ENCODE peak calls at places on chromosome 20, in six cellular contexts. U is upper lobe of left lung; V is CD4-positive, alpha-beta T cell; Z is mammary epithelial cell; Y is bronchial epithelial cell; Q is brain microvascular endothelial cell. A is an unnamed sample.

GRCh38 chr20:41476013-41476441 is 109.4 kb upstream of the EMILIN3 start:
- DNase-seq in U (no peak), V (no peak), Z (peak; percentile 70), Y (peak; percentile 90), Q (peak; percentile 52), A (peak; percentile 58)

GRCh38 chr20:36920334-36920730 is 31.2 kb downstream of the SAMHD1 start:
- DNase-seq in U (no peak), V (no peak), Z (no peak), Y (no peak), Q (no peak), A (no peak)

GRCh38 chr20:37692447-37693166 is 1.2 kb upstream of the CTNNBL1 start:
- DNase-seq in U (no peak), V (no peak), Z (no peak), Y (no peak), Q (no peak), A (no peak)

GRCh38 chr20:29119141-29119540 is 2138.3 kb upstream of the DEFB115 start:
- DNase-seq in U (no peak), V (no peak), Z (no peak), Y (no peak), Q (no peak), A (no peak)

GRCh38 chr20:47051936-47052566 is 157.4 kb downstream of the EYA2 start:
- DNase-seq in U (no peak), V (no peak), Z (no peak), Y (no peak), Q (no peak), A (no peak)

GRCh38 chr20:33843854-33844253 is 32.7 kb downstream of the CHMP4B start:
- DNase-seq in U (no peak), V (no peak), Z (peak; percentile 37), Y (no peak), Q (peak; percentile 12), A (no peak)

GRCh38 chr20:34262488-34263288 is 21.5 kb downstream of the ASIP start:
- DNase-seq in U (no peak), V (no peak), Z (no peak), Y (peak; percentile 33), Q (peak; percentile 34), A (no peak)

GRCh38 chr20:31572042-31572700 is 32.9 kb upstream of the ID1 start:
- DNase-seq in U (no peak), V (no peak), Z (no peak), Y (no peak), Q (no peak), A (no peak)

GRCh38 chr20:39059036-39059435 is 96.9 kb downstream of the DHX35 start:
- DNase-seq in U (no peak), V (no peak), Z (no peak), Y (no peak), Q (no peak), A (no peak)

GRCh38 chr20:51767867-51768758 is at the start of gene ATP9A:
- DNase-seq in U (peak; percentile 89), V (no peak), Z (peak; percentile 14), Y (no peak), Q (no peak), A (no peak)

GRCh38 chr20:19212524-19213502 is at the start of gene SLC24A3:
- DNase-seq in U (peak; percentile 94), V (no peak), Z (peak; percentile 14), Y (peak; percentile 6), Q (no peak), A (no peak)

GRCh38 chr20:8143474-8143873 is 11.4 kb downstream of the PLCB1 start:
- DNase-seq in U (no peak), V (no peak), Z (no peak), Y (no peak), Q (no peak), A (no peak)

GRCh38 chr20:51258582-51259175 is 235.8 kb upstream of the KCNG1 start:
- DNase-seq in U (no peak), V (no peak), Z (peak; percentile 96), Y (peak; percentile 95), Q (peak; percentile 27), A (peak; percentile 20)

GRCh38 chr20:37411408-37412306 is 65.7 kb downstream of the SRC start:
- DNase-seq in U (peak; percentile 59), V (no peak), Z (no peak), Y (no peak), Q (no peak), A (no peak)

GRCh38 chr20:34954905-34955231 is 738 bp downstream of the GSS start:
- DNase-seq in U (no peak), V (no peak), Z (no peak), Y (no peak), Q (peak; percentile 35), A (peak; percentile 25)

GRCh38 chr20:11895832-11896484 is 21.7 kb upstream of the BTBD3 start:
- DNase-seq in U (no peak), V (no peak), Z (no peak), Y (no peak), Q (no peak), A (no peak)

GRCh38 chr20:54062812-54063280 is 7.5 kb downstream of the BCAS1 start:
- DNase-seq in U (no peak), V (no peak), Z (peak; percentile 39), Y (peak; percentile 59), Q (peak; percentile 8), A (peak; percentile 48)

GRCh38 chr20:53708129-53708968 is 114.7 kb upstream of the ZNF217 start:
- DNase-seq in U (no peak), V (no peak), Z (peak; percentile 15), Y (no peak), Q (peak; percentile 29), A (peak; percentile 71)

GRCh38 chr20:57995381-57995977 is 233.0 kb downstream of the ANKRD60 start:
- DNase-seq in U (no peak), V (no peak), Z (no peak), Y (no peak), Q (no peak), A (no peak)

GRCh38 chr20:7985916-7986315 is 33.6 kb downstream of the TMX4 start:
- DNase-seq in U (no peak), V (no peak), Z (no peak), Y (no peak), Q (no peak), A (no peak)

GRCh38 chr20:50450961-50451752 is 59.0 kb upstream of the PTPN1 start:
- DNase-seq in U (no peak), V (no peak), Z (peak; percentile 37), Y (no peak), Q (peak; percentile 63), A (no peak)

GRCh38 chr20:6665161-6665560 is 102.3 kb upstream of the BMP2 start:
- DNase-seq in U (no peak), V (no peak), Z (no peak), Y (peak; percentile 28), Q (peak; percentile 25), A (no peak)

GRCh38 chr20:59583428-59584277 is 20.7 kb upstream of the PHACTR3 start:
- DNase-seq in U (peak; percentile 87), V (no peak), Z (no peak), Y (no peak), Q (no peak), A (no peak)

GRCh38 chr20:18066421-18067333 is 9.0 kb upstream of the OVOL2 start:
- DNase-seq in U (no peak), V (no peak), Z (no peak), Y (peak; percentile 10), Q (peak; percentile 1), A (no peak)
- TF ChIP-seq CTCF in U (no peak), V (no peak), Z (peak; percentile 23), Y (no peak), Q (peak; percentile 33), A (peak; percentile 41)

GRCh38 chr20:63573739-63574131 is 304 bp downstream of the HELZ2 start:
- DNase-seq in U (no peak), V (no peak), Z (no peak), Y (no peak), Q (no peak), A (no peak)

GRCh38 chr20:63576311-63576710 is 2.3 kb upstream of the HELZ2 start:
- DNase-seq in U (no peak), V (no peak), Z (no peak), Y (no peak), Q (no peak), A (no peak)

GRCh38 chr20:63572788-63573738 is 976 bp downstream of the HELZ2 start:
- DNase-seq in U (peak; percentile 82), V (no peak), Z (no peak), Y (no peak), Q (no peak), A (no peak)

GRCh38 chr20:63574829-63575720 is 1.0 kb upstream of the HELZ2 start:
- DNase-seq in U (no peak), V (no peak), Z (no peak), Y (no peak), Q (no peak), A (no peak)

DNA sequence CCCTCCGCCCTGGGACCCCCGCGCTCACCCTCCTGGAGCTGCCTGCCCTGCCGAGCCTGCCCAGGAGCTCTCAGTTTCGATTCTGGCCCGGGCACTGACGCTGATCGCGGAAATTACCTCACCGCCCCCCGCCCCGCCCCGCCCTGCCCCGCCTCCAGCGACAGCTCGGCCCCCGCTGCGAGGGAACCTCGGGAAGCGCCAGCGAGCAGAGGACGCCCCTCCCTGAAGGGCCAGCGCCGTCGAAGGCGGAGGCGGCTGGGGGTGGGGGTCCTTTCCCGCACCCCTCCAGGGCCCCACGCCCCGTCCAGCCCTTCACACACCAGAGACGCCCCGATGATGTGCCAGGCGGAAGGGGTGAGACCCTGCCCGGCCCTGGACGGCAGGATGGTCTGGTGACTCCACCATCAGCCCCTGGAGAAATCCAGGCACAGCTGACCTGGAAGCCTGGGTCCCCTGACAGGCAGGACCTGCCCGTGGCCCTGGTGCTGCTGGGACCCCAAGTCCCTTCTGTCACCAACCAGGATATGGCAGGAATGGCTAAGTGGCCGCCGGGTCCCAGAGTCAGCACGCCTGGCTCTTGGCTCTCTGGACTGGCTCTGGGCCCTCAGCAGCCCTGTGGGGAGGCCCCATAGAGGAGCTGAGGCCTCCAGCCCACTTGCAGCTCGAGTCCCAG is at the start of gene HELZ2:
- DNase-seq in U (peak; percentile 92), V (peak; percentile 54), Z (peak; percentile 43), Y (peak; percentile 20), Q (peak; percentile 61), A (peak; percentile 38)
- TF ChIP-seq CTCF in U (peak; percentile 8), V (no peak), Z (no peak), Y (no peak), Q (no peak), A (no peak)

GRCh38 chr20:20435453-20435852 is 67.5 kb downstream of the INSM1 start:
- DNase-seq in U (no peak), V (no peak), Z (no peak), Y (no peak), Q (no peak), A (no peak)
- TF ChIP-seq CTCF in U (no peak), V (no peak), Z (no peak), Y (no peak), Q (no peak), A (no peak)

DNA sequence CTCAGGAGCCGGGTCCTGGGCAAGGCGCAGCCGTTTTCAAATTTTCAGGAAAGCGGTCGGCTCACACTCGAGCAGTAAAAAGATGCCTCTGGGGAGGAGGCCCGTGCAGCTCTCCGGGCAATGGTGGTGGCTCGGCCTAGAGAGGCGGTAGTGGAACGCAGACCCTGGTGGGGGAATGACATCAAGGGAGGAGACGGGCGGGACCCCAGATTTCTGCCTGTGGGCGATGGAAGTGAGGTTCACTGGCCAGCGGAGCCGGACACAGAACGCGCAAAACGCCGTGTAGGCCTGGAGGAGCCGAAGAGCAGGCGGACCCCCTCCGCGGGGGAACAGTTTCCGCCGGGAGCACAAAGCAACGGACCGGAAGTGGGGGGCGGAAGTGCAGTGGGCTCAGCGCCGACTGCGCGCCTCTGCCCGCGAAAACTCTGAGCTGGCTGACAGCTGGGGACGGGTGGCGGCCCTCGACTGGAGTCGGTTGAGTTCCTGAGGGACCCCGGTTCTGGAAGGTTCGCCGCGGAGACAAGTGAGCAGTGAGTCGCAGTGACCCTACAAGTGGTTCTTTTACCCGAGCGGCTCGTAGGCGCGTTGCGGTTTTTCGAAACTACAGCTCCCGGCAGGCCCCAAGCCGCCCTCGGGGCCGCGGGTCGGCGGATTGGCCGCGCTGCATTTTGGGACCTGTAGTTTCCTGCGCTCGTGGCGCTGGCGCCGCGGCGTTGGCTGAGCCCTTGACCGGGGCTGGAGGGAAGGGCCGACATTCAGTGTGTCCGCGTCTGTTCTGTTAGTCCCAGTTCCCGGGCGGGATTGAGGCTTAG is at the start of gene RTEL1:
- DNase-seq in U (peak; percentile 98), V (peak; percentile 77), Z (peak; percentile 91), Y (peak; percentile 75), Q (peak; percentile 86), A (peak; percentile 90)
- TF ChIP-seq CTCF in U (peak; percentile 46), V (no peak), Z (no peak), Y (no peak), Q (no peak), A (no peak)